ENCODE peak calls at places on chromosomes 16 and 17, in eight cellular contexts. H, G, D, F, E, Y, Q and X are unnamed samples.

GRCh38 chr17:30524847-30525246 is 47.6 kb downstream of the GOSR1 start:
- DNase-seq in E (peak; percentile 17), F (no peak), Q (no peak), G (no peak), H (no peak), Y (no peak), D (no peak), X (no peak)

GRCh38 chr16:4380131-4381063 is 8.7 kb downstream of the VASN start:
- DNase-seq in D (no peak), E (no peak), G (no peak), F (no peak), H (no peak), Q (no peak), Y (no peak), X (no peak)

GRCh38 chr16:35631261-35631945 is 2172.0 kb downstream of the TP53TG3F start:
- DNase-seq in Q (no peak), G (no peak), F (no peak), H (no peak), Y (no peak), E (no peak), D (no peak), X (no peak)

GRCh38 chr17:65243838-65244237 is 106.7 kb downstream of the RGS9 start:
- DNase-seq in G (no peak), E (peak; percentile 41), F (no peak), Q (no peak), Y (no peak), H (peak; percentile 46), D (peak; percentile 34), X (peak; percentile 48)

GRCh38 chr17:67531291-67531690 is 154.2 kb downstream of the PITPNC1 start:
- DNase-seq in F (no peak), H (peak; percentile 54), E (peak; percentile 27), Q (peak; percentile 22), D (no peak), Y (peak; percentile 78), G (no peak), X (no peak)

GRCh38 chr17:83194761-83195329 is 115.4 kb downstream of the METRNL start:
- DNase-seq in G (no peak), D (peak; percentile 2), Q (no peak), Y (peak; percentile 31), H (no peak), F (no peak), E (no peak), X (no peak)

GRCh38 chr17:58643147-58643546 is 48.7 kb downstream of the TEX14 start:
- DNase-seq in D (no peak), Y (no peak), Q (no peak), E (peak; percentile 58), F (no peak), H (no peak), G (no peak), X (no peak)

GRCh38 chr17:15469260-15469659 is 1.8 kb upstream of the CDRT4 start:
- DNase-seq in H (no peak), Y (no peak), F (no peak), G (no peak), Q (peak; percentile 53), D (no peak), E (peak; percentile 48), X (no peak)

GRCh38 chr16:31022574-31023251 is 10.6 kb upstream of the STX4 start:
- DNase-seq in D (no peak), Q (no peak), H (no peak), F (no peak), G (no peak), E (no peak), Y (peak; percentile 35), X (no peak)

GRCh38 chr17:78715876-78716275 is 66.2 kb downstream of the CYTH1 start:
- DNase-seq in Y (no peak), E (no peak), D (no peak), G (no peak), F (no peak), Q (no peak), H (no peak), X (no peak)

GRCh38 chr16:2468725-2469398 is 2.2 kb upstream of the NTN3 start:
- DNase-seq in Y (no peak), G (no peak), F (no peak), E (no peak), Q (no peak), H (peak; percentile 97), D (peak; percentile 25), X (peak; percentile 72)

GRCh38 chr16:73036074-73036826 is 11.7 kb downstream of the ZFHX3 start:
- DNase-seq in H (no peak), Y (no peak), D (no peak), F (no peak), Q (no peak), E (no peak), G (no peak), X (no peak)

GRCh38 chr17:1730345-1731193 is 6.1 kb downstream of the WDR81 start:
- DNase-seq in E (peak; percentile 92), F (no peak), H (no peak), Y (peak; percentile 78), Q (peak; percentile 88), D (no peak), G (peak; percentile 95), X (peak; percentile 16)

GRCh38 chr17:47847341-47848197 is 3.4 kb downstream of the SP6 start:
- DNase-seq in G (no peak), D (peak; percentile 38), Y (no peak), E (no peak), H (no peak), F (no peak), Q (no peak), X (no peak)

GRCh38 chr17:57257213-57257873 is 1.0 kb downstream of the MSI2 start:
- DNase-seq in E (no peak), Q (no peak), F (no peak), H (no peak), D (no peak), G (no peak), Y (no peak), X (no peak)

GRCh38 chr16:65117701-65118448 is 4.0 kb downstream of the CDH11 start:
- DNase-seq in D (peak; percentile 47), E (peak; percentile 89), H (peak; percentile 33), F (peak; percentile 38), Y (peak; percentile 92), G (peak; percentile 80), Q (peak; percentile 49), X (peak; percentile 54)